ENCODE peak calls at places on chromosome 1, in six cellular contexts. E is psoas muscle, I is pancreas, H is DND-41, U is Panc1, A is A549. T is an unnamed sample.
A peak's percentile ranks its signal among the peaks of the same experiment; 100 is the strongest.

GRCh38 chr1:92922378-92923035 is 38.8 kb downstream of the DIPK1A start:
- ATAC-seq in A (peak; percentile 71), U (no peak), E (no peak), I (no peak), H (no peak), T (no peak)

GRCh38 chr1:153520818-153521476 is 14.8 kb downstream of the S100A6 start:
- ATAC-seq in U (peak; percentile 65), I (no peak), A (peak; percentile 32), E (no peak), H (no peak), T (no peak)

GRCh38 chr1:99820546-99820945 is 29.6 kb upstream of the AGL start:
- ATAC-seq in I (no peak), H (peak; percentile 74), A (no peak), E (no peak), U (no peak), T (no peak)

GRCh38 chr1:1554926-1555915 is 14.8 kb upstream of the TMEM240 start:
- ATAC-seq in U (peak; percentile 56), E (peak; percentile 70), I (no peak), A (peak; percentile 52), H (no peak), T (peak; percentile 37)

GRCh38 chr1:36438715-36439114 is 11.5 kb downstream of the OSCP1 start:
- ATAC-seq in A (no peak), H (no peak), E (no peak), I (no peak), U (peak; percentile 42), T (no peak)

GRCh38 chr1:42784547-42784945 is 245 bp upstream of the TMEM269 start:
- ATAC-seq in U (peak; percentile 32), A (no peak), I (no peak), E (no peak), H (no peak), T (no peak)

GRCh38 chr1:234538062-234538731 is 59.2 kb upstream of the TARBP1 start:
- ATAC-seq in U (no peak), I (peak; percentile 59), A (no peak), E (no peak), H (no peak), T (no peak)

GRCh38 chr1:63968663-63969460 is 195.0 kb downstream of the ROR1 start:
- ATAC-seq in I (peak; percentile 75), H (no peak), A (peak; percentile 24), U (no peak), E (peak; percentile 83), T (peak; percentile 19)

GRCh38 chr1:3187415-3188149 is 118.6 kb downstream of the PRDM16 start:
- ATAC-seq in I (peak; percentile 16), H (no peak), E (no peak), A (no peak), U (peak; percentile 28), T (no peak)

GRCh38 chr1:42176902-42177519 is 12.5 kb upstream of the GUCA2A start:
- ATAC-seq in I (peak; percentile 32), U (peak; percentile 83), H (peak; percentile 72), E (no peak), A (peak; percentile 51), T (no peak)

GRCh38 chr1:29415156-29415830 is 179.0 kb downstream of the PTPRU start:
- ATAC-seq in U (peak; percentile 40), I (peak; percentile 71), A (peak; percentile 35), E (no peak), H (peak; percentile 44), T (no peak)

GRCh38 chr1:64006276-64007051 is 197.0 kb upstream of the UBE2U start:
- ATAC-seq in E (peak; percentile 75), H (no peak), A (peak; percentile 77), I (peak; percentile 94), U (peak; percentile 94), T (peak; percentile 58)

GRCh38 chr1:115781343-115781742 is 12.8 kb upstream of the CASQ2 start:
- ATAC-seq in A (no peak), U (no peak), I (no peak), E (peak; percentile 63), H (no peak), T (no peak)

GRCh38 chr1:161115132-161115711 is 2.6 kb downstream of the PFDN2 start:
- ATAC-seq in A (peak; percentile 63), U (peak; percentile 36), I (no peak), E (peak; percentile 73), H (no peak), T (no peak)

GRCh38 chr1:10781137-10781536 is 15.3 kb downstream of the CASZ1 start:
- ATAC-seq in I (peak; percentile 49), U (no peak), A (no peak), E (peak; percentile 95), H (no peak), T (no peak)

GRCh38 chr1:204445860-204446412 is 34.3 kb upstream of the PPP1R15B start:
- ATAC-seq in I (peak; percentile 30), E (no peak), A (peak; percentile 62), H (peak; percentile 2), U (peak; percentile 57), T (no peak)

GRCh38 chr1:89581859-89582258 is 51.1 kb upstream of the LRRC8C start:
- ATAC-seq in E (peak; percentile 43), H (no peak), A (no peak), U (no peak), I (no peak), T (no peak)

DNA sequence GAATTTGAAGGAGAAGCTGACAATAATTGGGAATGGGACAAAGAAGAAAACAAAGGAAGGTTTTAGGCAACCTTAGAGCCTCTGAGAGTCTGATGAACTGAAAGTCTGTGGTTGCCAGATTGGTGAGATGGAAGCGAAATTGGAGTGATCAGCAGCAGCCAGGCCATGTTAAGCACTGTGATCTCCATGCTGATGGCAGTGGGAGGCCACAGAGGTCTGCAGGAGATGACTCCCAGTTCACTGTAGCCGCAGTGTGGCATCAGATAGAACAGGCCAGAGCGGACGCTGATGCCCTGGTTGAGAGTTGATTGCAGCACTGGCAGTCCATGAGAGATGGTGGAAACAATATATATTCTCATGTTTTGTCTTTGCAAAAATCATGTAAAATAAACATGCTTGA is 137.4 kb upstream of the L1TD1 start:
- ATAC-seq in E (no peak), H (no peak), I (no peak), U (no peak), A (no peak), T (no peak)
- H3K4me3 ChIP-seq in E (no peak overlapping the region), H (no peak overlapping the region), I (no peak overlapping the region), U (no peak overlapping the region), A (no peak overlapping the region), T (no peak overlapping the region)

DNA sequence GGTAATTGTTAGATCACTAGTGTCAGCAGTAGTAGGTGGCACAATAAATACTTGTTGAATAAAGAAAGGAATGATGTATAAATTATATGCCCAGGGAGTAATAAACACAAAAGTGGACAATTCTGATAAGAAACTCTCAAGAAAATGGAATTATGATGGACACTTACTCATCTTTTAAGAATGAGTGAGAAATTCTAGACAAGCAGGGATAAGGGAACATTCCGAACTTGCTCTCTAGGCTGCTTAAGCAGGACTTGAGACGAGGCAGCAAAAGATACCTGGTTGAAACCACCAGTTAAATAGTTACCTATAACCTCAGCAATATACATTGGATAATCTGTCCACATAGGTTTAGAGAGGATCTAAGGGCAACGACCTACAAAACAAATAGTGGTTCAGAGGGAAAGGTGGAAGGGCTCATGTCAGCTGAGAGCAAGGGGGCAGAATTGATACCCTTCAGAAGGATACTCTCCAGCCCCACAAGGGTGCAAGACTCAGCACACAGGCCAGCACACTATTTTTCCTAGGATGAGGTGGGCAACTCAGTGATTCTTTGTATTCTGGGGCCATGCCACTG is 46.3 kb downstream of the XCL2 start:
- ATAC-seq in U (no peak), H (no peak), E (no peak), A (no peak), I (no peak), T (no peak)
- H3K4me1 ChIP-seq in U (no peaks in the 10 kb centered on the region), H (no peaks in the 10 kb centered on the region), E (no peaks in the 10 kb centered on the region), A (peaks cover 49% of the 10 kb centered on the region), I (peaks cover 8% of the 10 kb centered on the region), T (peaks cover 39% of the 10 kb centered on the region)

DNA sequence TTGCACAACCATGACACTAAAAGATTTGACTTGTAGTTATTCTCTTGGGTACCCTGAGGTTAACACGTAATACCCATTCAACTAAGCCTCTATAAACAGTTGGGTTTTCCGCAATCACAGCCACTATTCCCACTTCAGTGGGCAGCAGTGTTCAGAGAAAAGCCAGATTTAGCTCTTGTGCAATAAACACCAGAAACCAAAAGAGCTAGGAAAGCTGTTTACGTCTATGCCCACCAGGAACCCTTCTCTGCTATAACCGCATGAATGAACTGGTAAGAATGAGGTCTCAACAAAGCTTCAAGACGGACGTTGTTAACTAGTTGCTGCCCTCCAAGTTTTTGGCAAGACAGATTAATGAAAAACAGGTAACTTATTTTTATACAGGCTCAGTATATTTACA is 101.3 kb downstream of the SLC45A1 start:
- ATAC-seq in A (no peak), H (no peak), I (no peak), U (no peak), E (no peak), T (no peak)
- H3K4me3 ChIP-seq in A (no peak overlapping the region), H (no peak overlapping the region), I (peak overlapping the region; percentile 79), U (peak overlapping the region; percentile 75), E (peak overlapping the region; percentile 90), T (peak overlapping the region; percentile 97)

DNA sequence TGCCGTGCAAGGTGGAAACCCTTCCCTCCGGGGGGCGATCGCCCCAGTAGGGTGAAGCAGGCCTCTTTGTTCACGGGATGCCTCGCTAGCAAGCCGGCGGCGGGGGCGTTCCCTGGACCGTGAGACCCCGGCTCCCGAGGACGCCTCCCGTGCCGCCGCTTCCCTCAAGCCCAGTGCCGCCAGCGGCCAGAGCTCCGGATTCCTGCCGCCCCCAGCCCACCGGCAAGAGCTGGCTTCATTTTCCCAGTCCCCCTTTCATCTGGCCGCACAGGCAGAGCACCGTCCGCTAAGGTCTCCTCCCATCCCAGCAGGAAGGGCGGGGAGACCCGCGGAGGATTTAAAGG is 16.3 kb downstream of the IER5 start:
- ATAC-seq in H (peak; percentile 57), E (no peak), U (no peak), A (peak; percentile 57), I (no peak), T (peak; percentile 20)
- H3K4me1 ChIP-seq in H (peaks cover 62% of the 10 kb centered on the region), E (peaks cover 27% of the 10 kb centered on the region), U (peaks cover 76% of the 10 kb centered on the region), A (peaks cover 89% of the 10 kb centered on the region), I (peaks cover 14% of the 10 kb centered on the region), T (no peaks in the 10 kb centered on the region)

GRCh38 chr1:79293611-79294010 is 287.1 kb upstream of the ADGRL4 start:
- ATAC-seq in A (no peak), H (no peak), E (no peak), I (no peak), U (no peak), T (no peak)

GRCh38 chr1:79285659-79286058 is 279.1 kb upstream of the ADGRL4 start:
- ATAC-seq in I (no peak), A (no peak), U (no peak), E (no peak), H (no peak), T (no peak)

GRCh38 chr1:79295967-79296366 is 289.4 kb upstream of the ADGRL4 start:
- ATAC-seq in A (no peak), U (no peak), H (no peak), I (no peak), E (no peak), T (no peak)

GRCh38 chr1:79290927-79291474 is 284.5 kb upstream of the ADGRL4 start:
- ATAC-seq in H (no peak), E (no peak), A (no peak), U (no peak), I (no peak), T (no peak)
- H3K4me3 ChIP-seq in H (no peak overlapping the region), E (no peak overlapping the region), A (no peak overlapping the region), U (no peak overlapping the region), I (no peak overlapping the region), T (no peak overlapping the region)

GRCh38 chr1:201887116-201887866 is 1.4 kb upstream of the SHISA4 start:
- ATAC-seq in E (no peak), U (no peak), H (no peak), I (no peak), A (no peak), T (no peak)
- H3K4me1 ChIP-seq in E (peaks cover 78% of the 10 kb centered on the region), U (peaks cover 10% of the 10 kb centered on the region), H (no peaks in the 10 kb centered on the region), I (peaks cover 4% of the 10 kb centered on the region), A (peaks cover 48% of the 10 kb centered on the region), T (peaks cover 87% of the 10 kb centered on the region)